ENCODE peak calls at places on chromosomes 7 and 10, in six cellular contexts. One of them, this sample, is unnamed.
A peak's percentile ranks its signal among the peaks of the same experiment; 100 is the strongest.

GRCh38 chr7:99042957-99043356 is 101.0 kb downstream of the SMURF1 start:
- DNase-seq in MCF 10A: no peak
- DNase-seq in stomach: no peak
- DNase-seq in GM10248: no peak
- DNase-seq in dorsolateral prefrontal cortex: no peak
- DNase-seq in HepG2: peak; percentile 43
- DNase-seq in this sample: no peak

GRCh38 chr10:102627141-102627445 is 17.2 kb upstream of the TRIM8 start:
- DNase-seq in GM10248: no peak
- DNase-seq in stomach: no peak
- DNase-seq in dorsolateral prefrontal cortex: no peak
- DNase-seq in MCF 10A: no peak
- DNase-seq in HepG2: no peak
- DNase-seq in this sample: no peak

GRCh38 chr10:87670591-87670990 is 10.9 kb downstream of the PAPSS2 start:
- DNase-seq in HepG2: no peak
- DNase-seq in stomach: no peak
- DNase-seq in GM10248: no peak
- DNase-seq in dorsolateral prefrontal cortex: no peak
- DNase-seq in MCF 10A: no peak
- DNase-seq in this sample: no peak

GRCh38 chr10:2019281-2019680 is 282.0 kb upstream of the ADARB2 start:
- DNase-seq in HepG2: no peak
- DNase-seq in stomach: no peak
- DNase-seq in dorsolateral prefrontal cortex: no peak
- DNase-seq in MCF 10A: no peak
- DNase-seq in GM10248: no peak
- DNase-seq in this sample: no peak

GRCh38 chr7:96861-97260 is 95.5 kb upstream of the FAM20C start:
- DNase-seq in stomach: no peak
- DNase-seq in MCF 10A: no peak
- DNase-seq in HepG2: no peak
- DNase-seq in GM10248: no peak
- DNase-seq in dorsolateral prefrontal cortex: no peak
- DNase-seq in this sample: no peak

GRCh38 chr7:24773646-24774045 is 16.4 kb upstream of the GSDME start:
- DNase-seq in dorsolateral prefrontal cortex: no peak
- DNase-seq in MCF 10A: no peak
- DNase-seq in stomach: no peak
- DNase-seq in GM10248: no peak
- DNase-seq in HepG2: no peak
- DNase-seq in this sample: no peak

GRCh38 chr7:4282434-4283223 is 399.5 kb upstream of the FOXK1 start:
- DNase-seq in dorsolateral prefrontal cortex: no peak
- DNase-seq in GM10248: no peak
- DNase-seq in stomach: no peak
- DNase-seq in HepG2: no peak
- DNase-seq in MCF 10A: peak; percentile 95
- DNase-seq in this sample: no peak

GRCh38 chr10:104316321-104317099 is 21.8 kb downstream of the ITPRIP start:
- DNase-seq in MCF 10A: no peak
- DNase-seq in dorsolateral prefrontal cortex: no peak
- DNase-seq in HepG2: no peak
- DNase-seq in GM10248: no peak
- DNase-seq in stomach: no peak
- DNase-seq in this sample: no peak

GRCh38 chr10:71946700-71947099 is 17.5 kb upstream of the CHST3 start:
- DNase-seq in GM10248: no peak
- DNase-seq in MCF 10A: no peak
- DNase-seq in stomach: no peak
- DNase-seq in HepG2: no peak
- DNase-seq in dorsolateral prefrontal cortex: no peak
- DNase-seq in this sample: no peak

GRCh38 chr7:40760997-40761396 is 626.2 kb downstream of the SUGCT start:
- DNase-seq in MCF 10A: no peak
- DNase-seq in dorsolateral prefrontal cortex: no peak
- DNase-seq in GM10248: no peak
- DNase-seq in HepG2: peak; percentile 43
- DNase-seq in stomach: no peak
- DNase-seq in this sample: no peak

GRCh38 chr7:127154101-127154500 is 98.6 kb downstream of the GRM8 start:
- DNase-seq in GM10248: no peak
- DNase-seq in HepG2: no peak
- DNase-seq in dorsolateral prefrontal cortex: no peak
- DNase-seq in MCF 10A: no peak
- DNase-seq in stomach: no peak
- DNase-seq in this sample: no peak

GRCh38 chr10:108230478-108231170 is 1066.1 kb upstream of the SORCS1 start:
- DNase-seq in dorsolateral prefrontal cortex: no peak
- DNase-seq in MCF 10A: no peak
- DNase-seq in stomach: no peak
- DNase-seq in GM10248: no peak
- DNase-seq in HepG2: no peak
- DNase-seq in this sample: no peak

GRCh38 chr7:117777335-117778150 is 95.7 kb downstream of the CTTNBP2 start:
- DNase-seq in MCF 10A: peak; percentile 48
- DNase-seq in HepG2: no peak
- DNase-seq in stomach: no peak
- DNase-seq in GM10248: no peak
- DNase-seq in dorsolateral prefrontal cortex: no peak
- DNase-seq in this sample: no peak

GRCh38 chr10:47058961-47059391 is 147.7 kb downstream of the PTPN20 start:
- DNase-seq in HepG2: no peak
- DNase-seq in dorsolateral prefrontal cortex: no peak
- DNase-seq in stomach: peak; percentile 8
- DNase-seq in GM10248: no peak
- DNase-seq in MCF 10A: no peak
- DNase-seq in this sample: no peak

GRCh38 chr10:61592581-61592980 is 70.1 kb upstream of the CABCOCO1 start:
- DNase-seq in stomach: peak; percentile 25
- DNase-seq in HepG2: peak; percentile 27
- DNase-seq in GM10248: no peak
- DNase-seq in MCF 10A: peak; percentile 51
- DNase-seq in dorsolateral prefrontal cortex: no peak
- DNase-seq in this sample: no peak

GRCh38 chr7:9192969-9193368 is 759.6 kb downstream of the NXPH1 start:
- DNase-seq in GM10248: no peak
- DNase-seq in HepG2: no peak
- DNase-seq in dorsolateral prefrontal cortex: no peak
- DNase-seq in MCF 10A: no peak
- DNase-seq in stomach: no peak
- DNase-seq in this sample: no peak

DNA sequence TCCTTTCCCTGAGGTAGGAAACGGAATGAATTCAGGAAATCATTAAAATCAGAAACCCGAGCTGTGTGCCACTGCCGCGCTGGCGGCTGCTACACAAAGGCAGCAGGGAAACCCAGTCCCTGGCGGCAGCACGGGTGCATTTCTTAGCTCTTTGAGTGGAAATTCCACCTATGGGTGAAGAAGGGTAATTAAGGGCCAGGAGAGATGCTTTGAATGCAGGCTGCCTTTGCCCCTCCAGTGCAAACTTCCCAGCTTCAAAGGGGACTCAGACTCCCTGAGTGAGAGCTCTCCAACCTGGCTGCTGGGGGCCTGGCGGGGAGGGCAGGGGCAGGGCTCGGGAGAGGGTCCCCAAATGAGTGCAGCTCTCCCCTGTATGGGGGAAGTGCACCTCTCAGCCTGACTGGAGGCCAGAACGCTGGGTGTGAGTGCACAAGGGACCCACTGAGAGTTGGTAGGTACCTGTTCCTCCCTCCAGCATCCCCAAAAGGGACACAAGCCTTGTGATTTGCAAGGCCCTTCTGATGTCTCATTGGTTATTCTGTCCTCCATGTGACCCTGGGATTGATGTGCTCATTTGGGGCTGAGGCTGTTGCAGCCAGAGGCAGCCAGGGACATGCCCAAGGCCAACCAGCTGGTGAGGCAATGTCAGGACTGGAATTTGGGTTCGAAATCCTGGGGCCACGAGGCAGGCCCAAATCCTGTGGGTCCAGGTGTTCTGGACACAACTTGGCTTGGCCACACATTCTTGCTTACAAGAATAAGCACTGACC is 16.3 kb upstream of the ZMIZ1 start:
- DNase-seq in GM10248: no peak
- DNase-seq in MCF 10A: no peak
- DNase-seq in dorsolateral prefrontal cortex: peak; percentile 34
- DNase-seq in stomach: peak; percentile 47
- DNase-seq in HepG2: peak; percentile 52
- DNase-seq in this sample: no peak
- TF ChIP-seq CTCF in GM10248: no peak
- TF ChIP-seq CTCF in MCF 10A: no peak
- TF ChIP-seq CTCF in dorsolateral prefrontal cortex: no peak
- TF ChIP-seq CTCF in stomach: no peak
- TF ChIP-seq CTCF in HepG2: peak; percentile 27
- TF ChIP-seq CTCF in this sample: no peak

DNA sequence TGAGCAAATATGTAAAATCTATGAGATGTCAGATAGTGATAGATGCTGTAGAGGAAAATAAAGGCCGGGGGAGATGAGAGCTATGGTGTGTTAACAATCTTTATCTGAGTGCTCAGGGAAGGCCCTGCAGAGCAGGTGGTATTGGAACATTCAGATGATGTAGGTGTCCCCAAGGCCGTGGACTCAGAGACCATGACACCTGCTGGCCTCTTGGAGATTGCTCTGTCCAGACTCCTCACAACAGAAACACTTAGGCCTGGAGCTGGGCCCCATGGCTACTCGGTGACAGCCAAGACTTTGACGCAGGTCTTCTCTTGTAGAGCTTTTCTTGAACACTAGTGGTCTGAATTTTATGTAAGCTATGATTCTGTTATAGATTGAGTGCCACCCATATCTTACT is 13.3 kb downstream of the AKR1E2 start:
- DNase-seq in stomach: no peak
- DNase-seq in MCF 10A: no peak
- DNase-seq in GM10248: no peak
- DNase-seq in dorsolateral prefrontal cortex: no peak
- DNase-seq in HepG2: peak; percentile 18
- DNase-seq in this sample: no peak
- TF ChIP-seq CTCF in stomach: no peak
- TF ChIP-seq CTCF in MCF 10A: no peak
- TF ChIP-seq CTCF in GM10248: no peak
- TF ChIP-seq CTCF in dorsolateral prefrontal cortex: no peak
- TF ChIP-seq CTCF in HepG2: peak; percentile 35
- TF ChIP-seq CTCF in this sample: no peak

DNA sequence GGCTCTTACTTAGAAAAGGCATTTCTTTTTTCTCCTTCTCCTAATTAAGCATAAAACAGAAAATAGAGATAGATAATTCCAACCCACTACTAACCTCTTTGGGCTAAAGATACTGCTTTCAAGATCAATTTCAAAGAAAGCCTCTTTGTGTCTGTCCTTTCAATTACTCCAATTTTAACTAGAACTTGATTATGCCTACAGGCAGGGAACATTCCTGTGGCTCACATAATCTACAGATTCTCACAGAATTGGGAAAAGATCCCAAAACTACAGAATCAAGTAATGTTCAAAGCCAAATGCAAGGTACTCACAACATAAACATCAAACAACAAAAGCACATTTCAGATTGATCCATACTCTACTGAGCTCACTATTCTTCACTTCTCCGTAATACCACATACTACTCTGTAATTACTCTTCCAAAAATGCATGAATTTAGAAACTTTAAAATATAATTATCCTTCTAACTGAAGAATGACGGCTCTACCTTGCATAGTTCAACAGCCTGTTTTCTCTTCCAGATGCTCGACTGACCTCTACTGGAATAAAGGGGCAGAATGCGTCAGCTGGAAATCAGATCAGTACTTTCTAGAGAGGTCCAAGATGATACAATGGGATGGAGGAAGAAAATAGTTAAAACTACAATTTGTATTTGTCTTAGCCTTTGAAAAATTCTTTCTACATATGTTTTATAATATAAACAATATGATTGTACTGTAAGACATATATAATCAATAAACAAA is 3.9 kb downstream of the MTERF1 start:
- DNase-seq in MCF 10A: peak; percentile 27
- DNase-seq in HepG2: no peak
- DNase-seq in stomach: no peak
- DNase-seq in GM10248: no peak
- DNase-seq in dorsolateral prefrontal cortex: no peak
- DNase-seq in this sample: no peak
- TF ChIP-seq CTCF in MCF 10A: peak; percentile 65
- TF ChIP-seq CTCF in HepG2: peak; percentile 35
- TF ChIP-seq CTCF in stomach: no peak
- TF ChIP-seq CTCF in GM10248: no peak
- TF ChIP-seq CTCF in dorsolateral prefrontal cortex: peak; percentile 58
- TF ChIP-seq CTCF in this sample: no peak

GRCh38 chr7:45890902-45891461 is 2.7 kb downstream of the IGFBP1 start:
- DNase-seq in MCF 10A: peak; percentile 57
- DNase-seq in HepG2: peak; percentile 36
- DNase-seq in GM10248: no peak
- DNase-seq in dorsolateral prefrontal cortex: no peak
- DNase-seq in stomach: no peak
- DNase-seq in this sample: no peak

GRCh38 chr7:45893374-45893995 is 5.2 kb downstream of the IGFBP1 start:
- DNase-seq in MCF 10A: no peak
- DNase-seq in stomach: no peak
- DNase-seq in GM10248: no peak
- DNase-seq in HepG2: no peak
- DNase-seq in dorsolateral prefrontal cortex: no peak
- DNase-seq in this sample: no peak

GRCh38 chr7:45890125-45890901 is 2.0 kb downstream of the IGFBP1 start:
- DNase-seq in HepG2: no peak
- DNase-seq in GM10248: no peak
- DNase-seq in dorsolateral prefrontal cortex: no peak
- DNase-seq in MCF 10A: no peak
- DNase-seq in stomach: no peak
- DNase-seq in this sample: no peak

GRCh38 chr7:45892407-45893035 is 4.2 kb downstream of the IGFBP1 start:
- DNase-seq in MCF 10A: no peak
- DNase-seq in GM10248: no peak
- DNase-seq in stomach: no peak
- DNase-seq in HepG2: peak; percentile 18
- DNase-seq in dorsolateral prefrontal cortex: no peak
- DNase-seq in this sample: no peak

DNA sequence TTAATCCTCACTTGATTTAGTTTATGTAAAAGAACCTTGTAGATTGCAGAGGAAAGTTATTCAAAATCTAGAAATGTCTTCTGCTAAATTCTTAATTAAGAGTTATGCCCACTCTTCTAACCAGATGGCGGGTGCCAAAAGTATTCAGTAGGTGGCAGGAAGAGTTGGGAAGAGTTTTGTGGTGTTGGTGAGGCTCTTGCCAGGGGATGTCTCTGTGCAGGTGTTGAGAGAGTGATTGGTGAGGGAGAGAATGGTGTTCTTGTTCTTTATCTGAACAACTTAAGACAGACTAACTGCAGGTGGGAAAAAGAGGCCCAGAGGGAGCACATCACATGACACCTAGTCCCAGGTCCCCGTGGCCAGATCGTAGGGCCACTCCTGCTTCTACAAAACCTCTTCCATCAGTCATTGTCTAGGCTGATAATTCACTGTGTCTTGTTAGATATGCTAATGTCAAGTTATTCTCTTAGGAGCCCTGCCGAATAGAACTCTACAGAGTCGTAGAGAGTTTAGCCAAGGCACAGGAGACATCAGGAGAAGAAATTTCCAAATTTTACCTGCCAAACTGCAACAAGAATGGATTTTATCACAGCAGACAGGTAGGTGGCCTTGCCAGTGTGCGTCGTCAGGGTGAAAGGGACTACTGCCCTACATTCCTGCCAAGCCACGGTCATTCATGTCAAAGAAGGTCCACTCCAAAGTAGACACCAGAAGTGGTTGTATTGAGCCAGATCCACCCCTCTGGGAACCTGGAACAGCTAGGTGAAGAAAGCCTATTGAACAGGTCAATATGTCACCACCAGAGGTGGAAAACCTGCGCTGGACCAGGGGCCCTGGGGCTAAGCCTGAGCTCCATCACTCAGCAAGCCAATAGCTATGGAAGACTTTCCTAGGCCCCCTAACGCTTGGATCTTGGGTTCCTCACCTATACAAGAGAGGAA is 3.4 kb downstream of the IGFBP1 start:
- DNase-seq in dorsolateral prefrontal cortex: no peak
- DNase-seq in stomach: no peak
- DNase-seq in HepG2: no peak
- DNase-seq in MCF 10A: no peak
- DNase-seq in GM10248: no peak
- DNase-seq in this sample: no peak
- TF ChIP-seq CTCF in dorsolateral prefrontal cortex: no peak
- TF ChIP-seq CTCF in stomach: no peak
- TF ChIP-seq CTCF in HepG2: no peak
- TF ChIP-seq CTCF in MCF 10A: no peak
- TF ChIP-seq CTCF in GM10248: no peak
- TF ChIP-seq CTCF in this sample: no peak